ENCODE peak calls at places on chromosomes 7 and 10, in ten cellular contexts. P is astrocyte of the spinal cord; D is foreskin fibroblast; Z is mucosa of descending colon; L is naive thymus-derived CD4-positive, alpha-beta T cell; T is Caki2; N is chondrocyte; J is iPS-NIHi11; A is GM10248; S is hepatocyte. H is an unnamed sample.

GRCh38 chr10:72306215-72306760 is 32.6 kb downstream of the DDIT4 start:
- DNase-seq in J (no peak), T (no peak), P (no peak), L (no peak), Z (no peak), N (no peak), D (no peak), S (no peak), A (no peak), H (no peak)

GRCh38 chr10:6401562-6402348 is 178.3 kb downstream of the PRKCQ start:
- DNase-seq in J (peak; percentile 87), S (peak; percentile 93), A (peak; percentile 85), D (peak; percentile 95), T (peak; percentile 93), P (peak; percentile 94), L (peak; percentile 57), Z (peak; percentile 59), N (no peak), H (peak; percentile 90)

GRCh38 chr7:120185940-120186682 is 86.9 kb upstream of the KCND2 start:
- DNase-seq in D (no peak), S (no peak), J (no peak), L (no peak), N (no peak), P (no peak), T (no peak), A (no peak), Z (no peak), H (no peak)

GRCh38 chr10:98248018-98248417 is 20.0 kb downstream of the LOXL4 start:
- DNase-seq in L (no peak), D (no peak), A (no peak), J (no peak), Z (no peak), T (no peak), P (no peak), N (no peak), S (no peak), H (no peak)

GRCh38 chr10:53843691-53844362 is 957.2 kb downstream of the PCDH15 start:
- DNase-seq in Z (no peak), S (peak; percentile 13), T (no peak), A (no peak), N (no peak), D (no peak), J (no peak), P (peak; percentile 42), L (no peak), H (peak; percentile 16)

GRCh38 chr7:93048136-93048930 is 69.4 kb downstream of the SAMD9 start:
- DNase-seq in D (peak; percentile 69), J (no peak), S (no peak), P (peak; percentile 14), T (no peak), A (no peak), N (no peak), L (no peak), Z (no peak), H (peak; percentile 6)

GRCh38 chr7:128361463-128362441 is at the start of gene PRRT4:
- DNase-seq in Z (peak; percentile 46), S (peak; percentile 71), L (peak; percentile 40), N (no peak), A (peak; percentile 50), P (no peak), D (peak; percentile 53), J (peak; percentile 86), T (no peak), H (no peak)

GRCh38 chr10:88108115-88108610 is 244.7 kb downstream of the PTEN start:
- DNase-seq in D (no peak), S (no peak), P (no peak), Z (no peak), A (no peak), N (no peak), L (no peak), J (no peak), T (peak; percentile 29), H (peak; percentile 33)

GRCh38 chr10:98446121-98446655 is 547 bp downstream of the HPS1 start:
- DNase-seq in N (no peak), L (no peak), P (peak; percentile 33), D (peak; percentile 61), Z (no peak), J (peak; percentile 62), A (no peak), T (no peak), S (peak; percentile 53), H (peak; percentile 34)

GRCh38 chr10:102424145-102424544 is 3.5 kb downstream of the FBXL15 start:
- DNase-seq in A (no peak), S (no peak), J (no peak), P (no peak), N (no peak), Z (no peak), L (no peak), T (no peak), D (no peak), H (no peak)

GRCh38 chr10:86058964-86059363 is 307.6 kb downstream of the GRID1 start:
- DNase-seq in S (no peak), J (no peak), T (no peak), A (no peak), P (no peak), N (no peak), Z (no peak), D (no peak), L (no peak), H (no peak)

GRCh38 chr7:155069992-155070827 is at the start of gene HTR5A:
- DNase-seq in L (peak; percentile 67), N (peak; percentile 95), A (peak; percentile 92), D (peak; percentile 88), S (peak; percentile 95), J (peak; percentile 99), Z (peak; percentile 89), T (peak; percentile 85), P (peak; percentile 83), H (peak; percentile 79)